ENCODE peak calls at places on chromosome 1, in ten cellular contexts. L, M, B, O, X, F, Y, G, P and I are unnamed samples.
A peak's percentile ranks its signal among the peaks of the same experiment; 100 is the strongest.

GRCh38 chr1:3524571-3525203 is 70.2 kb downstream of the ARHGEF16 start:
- DNase-seq in L (peak; percentile 90), M (no peak), B (no peak), O (no peak), X (no peak), F (no peak), Y (no peak), G (no peak), P (no peak), I (no peak)

GRCh38 chr1:156060937-156061636 is at the start of gene RAB25:
- DNase-seq in L (no peak), M (no peak), B (no peak), O (peak; percentile 7), X (peak; percentile 88), F (peak; percentile 71), Y (peak; percentile 93), G (no peak), P (no peak), I (peak; percentile 94)

GRCh38 chr1:151495316-151495715 is 15.9 kb upstream of the CGN start:
- DNase-seq in L (no peak), M (no peak), B (no peak), O (no peak), X (no peak), F (no peak), Y (no peak), G (no peak), P (no peak), I (no peak)

GRCh38 chr1:178536844-178537371 is 24.0 kb downstream of the TEX35 start:
- DNase-seq in L (peak; percentile 34), M (peak; percentile 99), B (peak; percentile 94), O (no peak), X (peak; percentile 93), F (no peak), Y (peak; percentile 65), G (peak; percentile 71), P (no peak), I (no peak)

GRCh38 chr1:32184639-32185038 is 5.2 kb downstream of the TXLNA start:
- DNase-seq in L (no peak), M (no peak), B (no peak), O (no peak), X (no peak), F (no peak), Y (no peak), G (no peak), P (no peak), I (no peak)

GRCh38 chr1:85025940-85026339 is 22.4 kb downstream of the MCOLN3 start:
- DNase-seq in L (no peak), M (no peak), B (no peak), O (no peak), X (no peak), F (no peak), Y (no peak), G (no peak), P (no peak), I (no peak)

GRCh38 chr1:30615076-30615795 is 108.1 kb downstream of the MATN1 start:
- DNase-seq in L (no peak), M (no peak), B (no peak), O (no peak), X (no peak), F (no peak), Y (peak; percentile 60), G (no peak), P (no peak), I (no peak)

GRCh38 chr1:75616436-75617433 is 5.8 kb upstream of the SLC44A5 start:
- DNase-seq in L (no peak), M (peak; percentile 27), B (peak; percentile 17), O (no peak), X (no peak), F (no peak), Y (peak; percentile 82), G (no peak), P (no peak), I (no peak)

GRCh38 chr1:22221233-22221780 is 78.4 kb upstream of the WNT4 start:
- DNase-seq in L (no peak), M (no peak), B (no peak), O (no peak), X (no peak), F (no peak), Y (no peak), G (no peak), P (no peak), I (no peak)